ENCODE peak calls at places on chromosome 11, in seven cellular contexts. One of them, this sample, is unnamed.

GRCh38 chr11:8726395-8726794 is 43.8 kb downstream of the RPL27A start:
- DNase-seq in memory B cell: no peak
- DNase-seq in fibroblast of gingiva: no peak
- DNase-seq in HS-27A: no peak
- DNase-seq in non-pigmented ciliary epithelial cell: no peak
- DNase-seq in NCI-H1694: no peak
- DNase-seq in KG1: no peak
- DNase-seq in this sample: no peak

GRCh38 chr11:119912214-119912613 is 183.2 kb upstream of the NECTIN1 start:
- DNase-seq in HS-27A: no peak
- DNase-seq in KG1: no peak
- DNase-seq in fibroblast of gingiva: no peak
- DNase-seq in NCI-H1694: no peak
- DNase-seq in non-pigmented ciliary epithelial cell: no peak
- DNase-seq in memory B cell: no peak
- DNase-seq in this sample: no peak

GRCh38 chr11:43567396-43567975 is 113.1 kb upstream of the HSD17B12 start:
- DNase-seq in fibroblast of gingiva: peak
- DNase-seq in HS-27A: peak
- DNase-seq in KG1: no peak
- DNase-seq in NCI-H1694: peak
- DNase-seq in memory B cell: no peak
- DNase-seq in non-pigmented ciliary epithelial cell: peak
- DNase-seq in this sample: no peak

GRCh38 chr11:29527391-29527936 is 489.4 kb downstream of the KCNA4 start:
- DNase-seq in fibroblast of gingiva: no peak
- DNase-seq in NCI-H1694: no peak
- DNase-seq in non-pigmented ciliary epithelial cell: peak
- DNase-seq in memory B cell: no peak
- DNase-seq in KG1: peak
- DNase-seq in HS-27A: peak
- DNase-seq in this sample: no peak

GRCh38 chr11:66600219-66600923 is 7.4 kb downstream of the CCS start:
- DNase-seq in memory B cell: no peak
- DNase-seq in fibroblast of gingiva: peak
- DNase-seq in non-pigmented ciliary epithelial cell: no peak
- DNase-seq in KG1: no peak
- DNase-seq in NCI-H1694: no peak
- DNase-seq in HS-27A: no peak
- DNase-seq in this sample: no peak

GRCh38 chr11:65448418-65449196 is 26.0 kb downstream of the NEAT1 start:
- DNase-seq in KG1: no peak
- DNase-seq in fibroblast of gingiva: peak
- DNase-seq in NCI-H1694: no peak
- DNase-seq in HS-27A: no peak
- DNase-seq in memory B cell: no peak
- DNase-seq in non-pigmented ciliary epithelial cell: no peak
- DNase-seq in this sample: peak

GRCh38 chr11:8870461-8871282 is 40.3 kb upstream of the AKIP1 start:
- DNase-seq in KG1: no peak
- DNase-seq in fibroblast of gingiva: peak
- DNase-seq in HS-27A: peak
- DNase-seq in non-pigmented ciliary epithelial cell: no peak
- DNase-seq in NCI-H1694: no peak
- DNase-seq in memory B cell: no peak
- DNase-seq in this sample: no peak

GRCh38 chr11:1146311-1146864 is 11.4 kb upstream of the MUC5AC start:
- DNase-seq in NCI-H1694: no peak
- DNase-seq in memory B cell: no peak
- DNase-seq in non-pigmented ciliary epithelial cell: no peak
- DNase-seq in fibroblast of gingiva: no peak
- DNase-seq in HS-27A: no peak
- DNase-seq in KG1: no peak
- DNase-seq in this sample: no peak

GRCh38 chr11:86625981-86626380 is 46.4 kb downstream of the ME3 start:
- DNase-seq in HS-27A: no peak
- DNase-seq in non-pigmented ciliary epithelial cell: no peak
- DNase-seq in NCI-H1694: no peak
- DNase-seq in fibroblast of gingiva: peak
- DNase-seq in memory B cell: no peak
- DNase-seq in KG1: no peak
- DNase-seq in this sample: no peak

GRCh38 chr11:80194625-80195024 is 753.8 kb upstream of the TENM4 start:
- DNase-seq in HS-27A: no peak
- DNase-seq in memory B cell: no peak
- DNase-seq in KG1: no peak
- DNase-seq in NCI-H1694: no peak
- DNase-seq in non-pigmented ciliary epithelial cell: no peak
- DNase-seq in fibroblast of gingiva: no peak
- DNase-seq in this sample: no peak

GRCh38 chr11:34427171-34427805 is 11.4 kb upstream of the CAT start:
- DNase-seq in memory B cell: no peak
- DNase-seq in NCI-H1694: no peak
- DNase-seq in KG1: peak
- DNase-seq in fibroblast of gingiva: peak
- DNase-seq in HS-27A: peak
- DNase-seq in non-pigmented ciliary epithelial cell: peak
- DNase-seq in this sample: no peak

GRCh38 chr11:118705796-118706545 is 26.5 kb upstream of the TREH start:
- DNase-seq in NCI-H1694: no peak
- DNase-seq in KG1: no peak
- DNase-seq in memory B cell: no peak
- DNase-seq in fibroblast of gingiva: no peak
- DNase-seq in non-pigmented ciliary epithelial cell: no peak
- DNase-seq in HS-27A: no peak
- DNase-seq in this sample: no peak

GRCh38 chr11:122984186-122985011 is 2.8 kb upstream of the BSX start:
- DNase-seq in memory B cell: no peak
- DNase-seq in HS-27A: no peak
- DNase-seq in KG1: no peak
- DNase-seq in non-pigmented ciliary epithelial cell: no peak
- DNase-seq in NCI-H1694: no peak
- DNase-seq in fibroblast of gingiva: peak
- DNase-seq in this sample: no peak

GRCh38 chr11:119676461-119677020 is 52.5 kb downstream of the NECTIN1 start:
- DNase-seq in fibroblast of gingiva: no peak
- DNase-seq in KG1: no peak
- DNase-seq in HS-27A: no peak
- DNase-seq in NCI-H1694: no peak
- DNase-seq in memory B cell: no peak
- DNase-seq in non-pigmented ciliary epithelial cell: no peak
- DNase-seq in this sample: no peak

GRCh38 chr11:108902027-108902469 is 237.2 kb downstream of the DDX10 start:
- DNase-seq in fibroblast of gingiva: no peak
- DNase-seq in memory B cell: no peak
- DNase-seq in NCI-H1694: no peak
- DNase-seq in HS-27A: no peak
- DNase-seq in KG1: no peak
- DNase-seq in non-pigmented ciliary epithelial cell: no peak
- DNase-seq in this sample: no peak

GRCh38 chr11:26761382-26761781 is 39.5 kb upstream of the SLC5A12 start:
- DNase-seq in KG1: no peak
- DNase-seq in memory B cell: no peak
- DNase-seq in fibroblast of gingiva: no peak
- DNase-seq in NCI-H1694: no peak
- DNase-seq in HS-27A: no peak
- DNase-seq in non-pigmented ciliary epithelial cell: no peak
- DNase-seq in this sample: no peak

GRCh38 chr11:26247340-26247739 is 84.6 kb upstream of the ANO3 start:
- DNase-seq in non-pigmented ciliary epithelial cell: peak
- DNase-seq in KG1: no peak
- DNase-seq in HS-27A: no peak
- DNase-seq in NCI-H1694: no peak
- DNase-seq in memory B cell: no peak
- DNase-seq in fibroblast of gingiva: peak
- DNase-seq in this sample: no peak

GRCh38 chr11:33500865-33501479 is 199.7 kb downstream of the C11orf91 start:
- DNase-seq in non-pigmented ciliary epithelial cell: no peak
- DNase-seq in KG1: no peak
- DNase-seq in fibroblast of gingiva: peak
- DNase-seq in memory B cell: no peak
- DNase-seq in NCI-H1694: no peak
- DNase-seq in HS-27A: peak
- DNase-seq in this sample: peak

GRCh38 chr11:65217441-65218423 is 36.0 kb downstream of the CAPN1 start:
- DNase-seq in fibroblast of gingiva: no peak
- DNase-seq in non-pigmented ciliary epithelial cell: no peak
- DNase-seq in KG1: no peak
- DNase-seq in memory B cell: no peak
- DNase-seq in HS-27A: no peak
- DNase-seq in NCI-H1694: no peak
- DNase-seq in this sample: no peak

GRCh38 chr11:20010861-20011225 is 149.4 kb downstream of the DBX1 start:
- DNase-seq in memory B cell: no peak
- DNase-seq in fibroblast of gingiva: no peak
- DNase-seq in HS-27A: no peak
- DNase-seq in KG1: no peak
- DNase-seq in non-pigmented ciliary epithelial cell: no peak
- DNase-seq in NCI-H1694: no peak
- DNase-seq in this sample: no peak

GRCh38 chr11:131278472-131278871 is 91.9 kb upstream of the NTM start:
- DNase-seq in non-pigmented ciliary epithelial cell: no peak
- DNase-seq in HS-27A: no peak
- DNase-seq in memory B cell: no peak
- DNase-seq in NCI-H1694: no peak
- DNase-seq in fibroblast of gingiva: no peak
- DNase-seq in KG1: no peak
- DNase-seq in this sample: no peak

GRCh38 chr11:134559617-134559992 is 147.6 kb upstream of the B3GAT1 start:
- DNase-seq in KG1: no peak
- DNase-seq in fibroblast of gingiva: no peak
- DNase-seq in HS-27A: no peak
- DNase-seq in non-pigmented ciliary epithelial cell: no peak
- DNase-seq in memory B cell: no peak
- DNase-seq in NCI-H1694: no peak
- DNase-seq in this sample: no peak

GRCh38 chr11:1511937-1512496 is 25.4 kb upstream of the MOB2 start:
- DNase-seq in NCI-H1694: no peak
- DNase-seq in non-pigmented ciliary epithelial cell: no peak
- DNase-seq in HS-27A: no peak
- DNase-seq in fibroblast of gingiva: no peak
- DNase-seq in memory B cell: no peak
- DNase-seq in KG1: no peak
- DNase-seq in this sample: no peak